ENCODE peak calls at places on chromosomes 13 and 19, in ten cellular contexts. A, J, H, U, K, F, W, N, Y and M are unnamed samples.

GRCh38 chr19:48720613-48721296 is 1.2 kb upstream of the MAMSTR start:
- DNase-seq in A (peak; percentile 97), J (peak; percentile 83), H (peak; percentile 98), U (peak; percentile 100), K (peak; percentile 99), F (peak; percentile 98), W (peak; percentile 97), N (peak; percentile 100), Y (peak; percentile 100), M (peak; percentile 93)

GRCh38 chr19:33781996-33782395 is 14.7 kb upstream of the KCTD15 start:
- DNase-seq in A (no peak), J (no peak), H (no peak), U (no peak), K (no peak), F (no peak), W (no peak), N (no peak), Y (no peak), M (no peak)

GRCh38 chr13:39536274-39536673 is 66.7 kb downstream of the LHFPL6 start:
- DNase-seq in A (no peak), J (no peak), H (no peak), U (no peak), K (no peak), F (no peak), W (no peak), N (no peak), Y (peak; percentile 18), M (no peak)

GRCh38 chr19:2744113-2744512 is 4.3 kb upstream of the SLC39A3 start:
- DNase-seq in A (no peak), J (no peak), H (no peak), U (no peak), K (no peak), F (no peak), W (no peak), N (no peak), Y (no peak), M (no peak)

GRCh38 chr13:66992183-66992582 is 238.0 kb downstream of the PCDH9 start:
- DNase-seq in A (no peak), J (no peak), H (no peak), U (no peak), K (no peak), F (no peak), W (no peak), N (no peak), Y (no peak), M (no peak)

GRCh38 chr19:9883231-9883758 is 48.2 kb downstream of the PIN1 start:
- DNase-seq in A (no peak), J (no peak), H (no peak), U (no peak), K (no peak), F (no peak), W (no peak), N (no peak), Y (no peak), M (no peak)

GRCh38 chr19:22935151-22935550 is 67.8 kb downstream of the ZNF728 start:
- DNase-seq in A (no peak), J (no peak), H (no peak), U (no peak), K (no peak), F (no peak), W (no peak), N (no peak), Y (no peak), M (no peak)

GRCh38 chr13:74574964-74575728 is 440.9 kb upstream of the KLF12 start:
- DNase-seq in A (no peak), J (no peak), H (no peak), U (no peak), K (no peak), F (no peak), W (no peak), N (no peak), Y (no peak), M (no peak)

GRCh38 chr13:42968906-42969305 is 23.1 kb downstream of the EPSTI1 start:
- DNase-seq in A (peak; percentile 91), J (no peak), H (no peak), U (no peak), K (peak; percentile 65), F (no peak), W (no peak), N (no peak), Y (no peak), M (no peak)

GRCh38 chr19:18416778-18417249 is 2.4 kb upstream of the SSBP4 start:
- DNase-seq in A (peak; percentile 74), J (no peak), H (peak; percentile 95), U (peak; percentile 85), K (peak; percentile 94), F (peak; percentile 94), W (peak; percentile 92), N (peak; percentile 83), Y (peak; percentile 97), M (peak; percentile 72)

GRCh38 chr19:19185853-19186728 is 5.9 kb downstream of the BORCS8 start:
- DNase-seq in A (peak; percentile 37), J (no peak), H (no peak), U (peak; percentile 50), K (peak; percentile 59), F (no peak), W (no peak), N (no peak), Y (peak; percentile 54), M (peak; percentile 58)

GRCh38 chr19:36748431-36749275 is 24.0 kb downstream of the ZNF850 start:
- DNase-seq in A (no peak), J (no peak), H (no peak), U (no peak), K (no peak), F (no peak), W (no peak), N (no peak), Y (no peak), M (no peak)

GRCh38 chr19:36747750-36748149 is 24.9 kb downstream of the ZNF850 start:
- DNase-seq in A (no peak), J (no peak), H (no peak), U (no peak), K (no peak), F (no peak), W (no peak), N (no peak), Y (no peak), M (no peak)

GRCh38 chr19:36750066-36750691 is 22.4 kb downstream of the ZNF850 start:
- DNase-seq in A (no peak), J (no peak), H (no peak), U (no peak), K (no peak), F (no peak), W (no peak), N (no peak), Y (no peak), M (no peak)

DNA sequence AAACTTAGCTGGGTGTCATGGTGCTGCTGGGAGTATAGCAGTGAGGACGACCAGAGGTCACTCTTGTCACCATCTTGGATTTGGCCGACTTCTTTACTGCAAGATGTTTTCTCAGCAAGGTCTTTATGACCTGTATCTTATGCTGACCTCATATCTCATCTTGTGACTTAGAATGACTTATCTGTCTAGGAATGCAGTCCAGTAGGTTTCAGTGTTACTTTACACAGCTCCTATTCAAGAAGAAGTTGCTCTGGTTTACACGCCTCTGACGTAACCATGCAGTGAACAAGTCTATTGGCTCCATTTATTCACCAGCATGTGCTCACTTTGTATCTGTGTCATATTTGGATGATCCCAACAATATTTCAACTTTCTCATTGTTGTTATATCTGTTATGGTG is 26.7 kb downstream of the ZNF850 start:
- DNase-seq in A (no peak), J (no peak), H (no peak), U (no peak), K (no peak), F (no peak), W (no peak), N (no peak), Y (no peak), M (no peak)
- H3K9me3 ChIP-seq in A (peaks cover 100% of the 10 kb centered on the region), J (peaks cover 8% of the 10 kb centered on the region), H (peaks cover 100% of the 10 kb centered on the region), U (peaks cover 3% of the 10 kb centered on the region), K (peaks cover 82% of the 10 kb centered on the region), F (peaks cover 100% of the 10 kb centered on the region), W (peaks cover 22% of the 10 kb centered on the region), N (no peaks in the 10 kb centered on the region), Y (peaks cover 93% of the 10 kb centered on the region), M (peaks cover 68% of the 10 kb centered on the region)

GRCh38 chr13:31111136-31111535 is 50.6 kb downstream of the HSPH1 start:
- DNase-seq in A (no peak), J (no peak), H (no peak), U (no peak), K (no peak), F (no peak), W (no peak), N (no peak), Y (no peak), M (no peak)

GRCh38 chr13:31119526-31119925 is 42.2 kb downstream of the HSPH1 start:
- DNase-seq in A (no peak), J (no peak), H (no peak), U (no peak), K (no peak), F (no peak), W (no peak), N (no peak), Y (no peak), M (no peak)

GRCh38 chr13:31116224-31116623 is 45.5 kb downstream of the HSPH1 start:
- DNase-seq in A (no peak), J (no peak), H (no peak), U (peak; percentile 22), K (no peak), F (no peak), W (no peak), N (no peak), Y (no peak), M (no peak)

GRCh38 chr13:31114641-31115040 is 47.1 kb downstream of the HSPH1 start:
- DNase-seq in A (no peak), J (no peak), H (no peak), U (no peak), K (no peak), F (no peak), W (no peak), N (no peak), Y (no peak), M (no peak)

GRCh38 chr13:31115616-31116015 is 46.1 kb downstream of the HSPH1 start:
- DNase-seq in A (no peak), J (no peak), H (no peak), U (no peak), K (no peak), F (no peak), W (no peak), N (no peak), Y (no peak), M (no peak)
- H3K9me3 ChIP-seq in A (no peaks in the 10 kb centered on the region), J (no peaks in the 10 kb centered on the region), H (no peaks in the 10 kb centered on the region), U (no peaks in the 10 kb centered on the region), K (no peaks in the 10 kb centered on the region), F (no peaks in the 10 kb centered on the region), W (no peaks in the 10 kb centered on the region), N (no peaks in the 10 kb centered on the region), Y (peaks cover 2% of the 10 kb centered on the region), M (no peaks in the 10 kb centered on the region)

DNA sequence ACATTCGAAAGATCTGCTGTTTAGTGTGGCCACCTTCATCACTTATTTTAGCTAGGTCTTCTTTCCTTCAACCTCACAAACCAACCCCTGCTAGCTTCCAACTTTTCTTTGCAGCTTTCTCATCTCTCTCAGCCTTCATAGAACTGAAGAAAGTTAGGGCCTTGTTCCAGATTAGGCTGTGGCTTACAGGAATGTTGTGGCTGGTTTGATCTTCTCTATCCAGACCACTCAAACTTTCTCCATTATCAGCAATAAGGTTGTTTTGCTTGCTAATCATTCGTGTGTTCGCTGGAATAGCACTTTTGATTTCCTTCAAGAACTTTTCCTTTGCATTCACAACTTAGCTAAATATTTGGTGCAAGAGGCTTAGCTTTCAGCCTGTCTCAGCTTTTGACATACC is 44.7 kb downstream of the CARS2 start:
- DNase-seq in A (no peak), J (no peak), H (no peak), U (no peak), K (no peak), F (no peak), W (no peak), N (no peak), Y (no peak), M (no peak)
- H3K9me3 ChIP-seq in A (peaks cover 7% of the 10 kb centered on the region), J (no peaks in the 10 kb centered on the region), H (no peaks in the 10 kb centered on the region), U (no peaks in the 10 kb centered on the region), K (peaks cover 8% of the 10 kb centered on the region), F (peaks cover 19% of the 10 kb centered on the region), W (no peaks in the 10 kb centered on the region), N (no peaks in the 10 kb centered on the region), Y (peaks cover 19% of the 10 kb centered on the region), M (no peaks in the 10 kb centered on the region)

GRCh38 chr19:57135797-57136196 is 9.2 kb downstream of the ZIM3 start:
- DNase-seq in A (no peak), J (no peak), H (no peak), U (no peak), K (no peak), F (no peak), W (no peak), N (no peak), Y (no peak), M (no peak)
- H3K9me3 ChIP-seq in A (peaks cover 52% of the 10 kb centered on the region), J (no peaks in the 10 kb centered on the region), H (peaks cover 8% of the 10 kb centered on the region), U (no peaks in the 10 kb centered on the region), K (no peaks in the 10 kb centered on the region), F (no peaks in the 10 kb centered on the region), W (no peaks in the 10 kb centered on the region), N (no peaks in the 10 kb centered on the region), Y (peaks cover 38% of the 10 kb centered on the region), M (no peaks in the 10 kb centered on the region)